ENCODE peak calls at places on chromosomes 4 and X, in five cellular contexts. Y is mammary epithelial cell, T is PC-3, P is GM23248, N is hepatocyte. S is an unnamed sample.
A peak's percentile ranks its signal among the peaks of the same experiment; 100 is the strongest.

GRCh38 chr4:82462415-82462831 is 32.0 kb downstream of the ENOPH1 start:
- DNase-seq in Y (peak; percentile 62), P (peak; percentile 88), T (peak; percentile 88), N (peak; percentile 93), S (peak; percentile 85)

GRCh38 chrX:78321809-78322208 is 5.6 kb downstream of the CYSLTR1 start:
- DNase-seq in N (no peak), T (peak; percentile 40), Y (no peak), P (no peak), S (no peak)

GRCh38 chr4:77921701-77922100 is 59.1 kb downstream of the MRPL1 start:
- DNase-seq in T (peak; percentile 88), N (peak; percentile 37), Y (peak; percentile 82), P (peak; percentile 92), S (peak; percentile 30)

GRCh38 chrX:47568656-47569295 is 7.8 kb downstream of the ARAF start:
- DNase-seq in Y (no peak), N (no peak), P (no peak), T (peak; percentile 40), S (no peak)

GRCh38 chr4:183823394-183823793 is 81.7 kb upstream of the STOX2 start:
- DNase-seq in N (peak; percentile 75), Y (peak; percentile 76), T (peak; percentile 79), P (peak; percentile 52), S (no peak)

GRCh38 chr4:11710484-11710883 is 281.8 kb upstream of the HS3ST1 start:
- DNase-seq in Y (no peak), N (no peak), P (no peak), T (no peak), S (no peak)

GRCh38 chr4:122152699-122153328 is 683 bp downstream of the BLTP1 start:
- DNase-seq in Y (peak; percentile 32), N (peak; percentile 59), P (peak; percentile 65), T (peak; percentile 8), S (no peak)

GRCh38 chr4:16967722-16968121 is 69.3 kb upstream of the LDB2 start:
- DNase-seq in Y (no peak), T (no peak), P (peak; percentile 60), N (no peak), S (peak; percentile 53)

GRCh38 chr4:42643685-42644084 is 13.2 kb downstream of the ATP8A1 start:
- DNase-seq in P (no peak), T (no peak), N (no peak), Y (no peak), S (no peak)

GRCh38 chrX:68929332-68930150 is 100.7 kb downstream of the EFNB1 start:
- DNase-seq in P (peak; percentile 74), N (no peak), T (peak; percentile 89), Y (peak; percentile 66), S (no peak)

GRCh38 chr4:128823025-128823661 is 13.6 kb downstream of the JADE1 start:
- DNase-seq in N (no peak), Y (peak; percentile 83), P (peak; percentile 95), T (peak; percentile 85), S (no peak)

GRCh38 chr4:122542411-122543236 is 78.2 kb downstream of the IL21 start:
- DNase-seq in T (peak; percentile 19), N (no peak), P (peak; percentile 69), Y (peak; percentile 14), S (no peak)

GRCh38 chr4:183915976-183916375 is 10.9 kb downstream of the STOX2 start:
- DNase-seq in T (no peak), Y (no peak), N (no peak), P (no peak), S (no peak)

GRCh38 chr4:120207021-120207420 is 140.4 kb upstream of the MAD2L1 start:
- DNase-seq in N (no peak), P (no peak), T (no peak), Y (no peak), S (no peak)

GRCh38 chr4:147363514-147363913 is 117.4 kb upstream of the EDNRA start:
- DNase-seq in P (no peak), N (no peak), T (peak; percentile 51), Y (no peak), S (no peak)

GRCh38 chr4:164204434-164204833 is 549.5 kb upstream of the SMIM31 start:
- DNase-seq in T (peak; percentile 92), P (peak; percentile 46), Y (peak; percentile 70), N (peak; percentile 13), S (no peak)

GRCh38 chr4:67762091-67762490 is 7.9 kb upstream of the GNRHR start:
- DNase-seq in N (no peak), Y (no peak), P (peak; percentile 49), T (no peak), S (no peak)

DNA sequence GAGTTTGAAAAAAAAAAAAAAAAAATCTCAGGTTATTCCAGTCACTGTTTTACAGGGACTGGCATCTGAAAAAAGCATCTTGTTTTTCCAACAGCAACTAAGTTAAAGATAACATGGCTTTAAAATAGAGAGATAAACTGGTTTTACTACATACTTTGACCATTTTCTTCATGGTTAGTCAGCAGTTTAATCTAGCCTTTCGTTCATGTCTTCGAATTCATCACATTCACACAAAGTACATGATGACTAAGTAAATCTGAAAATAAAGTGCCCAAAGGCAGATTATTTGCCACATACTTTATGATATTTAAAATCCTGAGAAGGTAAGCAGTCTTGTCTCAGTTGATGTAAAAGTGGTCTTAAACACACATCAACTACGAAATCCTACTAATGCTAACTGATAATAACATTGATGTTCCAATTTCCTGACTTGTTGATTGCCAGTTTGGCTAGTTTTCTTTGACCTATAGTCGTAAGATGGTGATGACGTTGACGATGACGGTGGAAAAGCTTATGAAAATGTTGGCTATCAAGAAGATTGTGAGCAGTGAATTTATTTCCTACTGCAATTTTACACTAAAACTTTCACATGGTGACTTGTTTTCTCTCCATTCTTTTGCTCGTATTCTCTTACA is 540.5 kb upstream of the BOD1L1 start:
- DNase-seq in T (peak; percentile 83), Y (peak; percentile 84), N (no peak), P (peak; percentile 47), S (no peak)
- H3K4me3 ChIP-seq in T (peak overlapping the region; percentile 35), Y (no peak overlapping the region), N (no peak overlapping the region), P (no peak overlapping the region), S (no peak overlapping the region)

DNA sequence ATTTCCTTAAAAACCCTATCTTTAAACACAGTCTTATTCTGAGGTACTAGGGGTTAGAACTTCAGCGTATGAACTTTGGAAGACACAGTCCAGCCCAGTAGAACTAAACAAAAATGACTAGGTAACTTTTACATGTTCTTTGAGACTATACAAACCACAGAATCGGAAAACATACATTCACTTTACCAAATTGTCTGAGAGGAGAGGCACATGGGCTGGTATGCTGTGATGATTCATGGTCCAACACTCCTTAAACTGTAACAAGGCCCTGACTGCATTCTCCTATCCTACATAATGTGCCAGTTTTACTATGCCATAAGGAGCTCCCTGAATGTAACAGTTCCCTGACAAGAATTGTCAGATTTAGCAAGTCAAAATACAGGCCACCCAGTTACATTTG is 640.0 kb downstream of the RAB28 start:
- DNase-seq in P (peak; percentile 21), Y (peak; percentile 6), T (no peak), N (no peak), S (no peak)
- TF ChIP-seq EZH2 in P (no peak), Y (no peak), T (no peak), N (no peak), S (no peak)

DNA sequence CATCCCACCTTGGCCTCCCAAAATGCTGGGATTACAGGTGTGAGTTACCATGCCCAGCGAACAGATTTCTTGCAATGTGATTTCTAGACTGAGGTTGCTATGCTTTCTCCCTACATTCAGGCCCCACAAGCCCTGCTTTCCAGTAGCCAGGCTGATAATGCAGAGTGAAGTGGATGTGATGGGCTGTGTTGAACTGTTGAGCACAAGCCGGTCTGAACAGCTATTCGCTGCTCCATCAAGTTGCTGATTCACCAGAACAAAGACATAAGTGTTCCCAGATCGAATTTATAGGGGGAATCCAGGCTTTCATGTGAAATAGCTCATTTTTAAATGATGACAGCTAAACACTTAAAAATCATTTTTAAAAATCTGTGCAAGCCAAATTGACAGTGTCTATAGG is 8.0 kb downstream of the NIPAL1 start:
- DNase-seq in P (no peak), T (no peak), N (no peak), Y (no peak), S (no peak)
- H3K27ac ChIP-seq in P (no peak overlapping the region), T (no peak overlapping the region), N (peak overlapping the region; percentile 64), Y (no peak overlapping the region), S (no peak overlapping the region)

GRCh38 chr4:139609647-139610046 is 53.6 kb upstream of the SETD7 start:
- DNase-seq in T (peak; percentile 42), N (no peak), P (peak; percentile 71), Y (peak; percentile 19), S (no peak)
- H3K4me3 ChIP-seq in T (no peak overlapping the region), N (no peak overlapping the region), P (no peak overlapping the region), Y (no peak overlapping the region), S (no peak overlapping the region)

GRCh38 chrX:374566-374965 is 12.1 kb downstream of the PPP2R3B start:
- DNase-seq in T (no peak), N (no peak), Y (no peak), P (peak; percentile 56), S (no peak)
- TF ChIP-seq EZH2 in T (no peak), N (no peak), Y (no peak), P (no peak), S (no peak)

DNA sequence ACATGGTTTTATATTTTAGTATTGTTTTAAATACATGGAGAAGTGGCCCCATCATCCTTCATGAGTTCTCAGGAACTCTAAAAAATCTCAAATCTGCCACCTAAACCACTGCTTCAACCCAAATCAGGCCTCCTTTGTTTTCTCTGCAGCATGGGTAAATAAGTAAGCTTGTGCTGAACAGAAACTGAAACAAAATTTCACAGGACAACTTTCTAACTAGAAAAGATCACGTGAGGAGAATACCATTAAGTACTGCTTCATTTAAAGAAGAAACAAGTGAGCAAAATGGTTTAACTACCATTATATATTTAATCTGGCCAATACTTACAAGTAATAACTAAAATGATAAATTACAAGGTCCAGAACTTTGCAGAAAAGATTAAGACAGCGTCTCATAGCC is 2.5 kb downstream of the ARAP2 start:
- DNase-seq in P (no peak), N (no peak), Y (no peak), T (no peak), S (no peak)
- H3K27ac ChIP-seq in P (no peak overlapping the region), N (no peak overlapping the region), Y (no peak overlapping the region), T (no peak overlapping the region), S (no peak overlapping the region)

GRCh38 chr4:47031011-47031678 is at the start of gene GABRB1:
- DNase-seq in P (peak; percentile 39), N (peak; percentile 78), T (no peak), Y (peak; percentile 31), S (no peak)
- H3K4me3 ChIP-seq in P (peak within 1 kb of the TSS; percentile 48), N (peak within 1 kb of the TSS; percentile 94), T (no peak within 1 kb of the TSS), Y (peak within 1 kb of the TSS; percentile 48), S (peak within 1 kb of the TSS; percentile 92)